ENCODE peak calls at places on chromosomes 12 and 14, in four cellular contexts. F is ACHN; I is activated naive CD4-positive, alpha-beta T cell treated with Interleukin-2 at 50 U/mL for 16 hours; J is naive thymus-derived CD8-positive, alpha-beta T cell. M is an unnamed sample.

GRCh38 chr14:24136684-24137528 is 912 bp downstream of the PSME1 start:
- DNase-seq in F (no peak), I (peak), J (no peak), M (no peak)

GRCh38 chr14:77212933-77213656 is 31.5 kb downstream of the TMEM63C start:
- DNase-seq in F (peak), I (peak), J (no peak), M (peak)

GRCh38 chr12:51368640-51369517 is 22.3 kb downstream of the GALNT6 start:
- DNase-seq in F (peak), I (peak), J (peak), M (peak)

GRCh38 chr12:58728397-58728796 is 191.9 kb downstream of the LRIG3 start:
- DNase-seq in F (no peak), I (no peak), J (no peak), M (no peak)

GRCh38 chr12:51488281-51488680 is 63.6 kb downstream of the SLC4A8 start:
- DNase-seq in F (no peak), I (no peak), J (no peak), M (no peak)

GRCh38 chr12:96311191-96311590 is 89.0 kb downstream of the CDK17 start:
- DNase-seq in F (no peak), I (no peak), J (no peak), M (no peak)

GRCh38 chr14:68807148-68807600 is 14.3 kb upstream of the ZFP36L1 start:
- DNase-seq in F (no peak), I (no peak), J (no peak), M (peak)

GRCh38 chr14:91377700-91378652 is 39.6 kb downstream of the CCDC88C start:
- DNase-seq in F (no peak), I (peak), J (no peak), M (peak)